ENCODE peak calls at places on chromosomes 7 and 10, in eight cellular contexts. J, H, E, R, N, U, W and S are unnamed samples.

GRCh38 chr7:36299882-36300341 is 89.8 kb upstream of the ANLN start:
- DNase-seq in J (no peak), H (no peak), E (peak; percentile 27), R (no peak), N (no peak), U (no peak), W (no peak), S (no peak)

GRCh38 chr10:99619090-99619800 is 994 bp downstream of the SLC25A28 start:
- DNase-seq in J (no peak), H (no peak), E (peak; percentile 34), R (no peak), N (no peak), U (peak; percentile 30), W (no peak), S (peak; percentile 38)

GRCh38 chr7:132618956-132619305 is 42.7 kb upstream of the PLXNA4 start:
- DNase-seq in J (no peak), H (no peak), E (peak; percentile 28), R (no peak), N (no peak), U (peak; percentile 72), W (peak; percentile 28), S (no peak)

GRCh38 chr10:69721690-69722310 is 79.9 kb upstream of the COL13A1 start:
- DNase-seq in J (no peak), H (no peak), E (no peak), R (peak; percentile 74), N (peak; percentile 27), U (peak; percentile 34), W (no peak), S (peak; percentile 93)

GRCh38 chr7:13987395-13987794 is 2.1 kb downstream of the ETV1 start:
- DNase-seq in J (no peak), H (no peak), E (peak; percentile 65), R (no peak), N (no peak), U (no peak), W (no peak), S (no peak)

GRCh38 chr7:7821517-7821916 is 103.1 kb upstream of the RPA3 start:
- DNase-seq in J (no peak), H (no peak), E (no peak), R (no peak), N (no peak), U (no peak), W (no peak), S (no peak)

GRCh38 chr7:137488038-137488437 is 144.5 kb upstream of the PTN start:
- DNase-seq in J (no peak), H (no peak), E (peak; percentile 19), R (no peak), N (no peak), U (no peak), W (no peak), S (no peak)

GRCh38 chr7:5694221-5694754 is 87.2 kb downstream of the RNF216 start:
- DNase-seq in J (no peak), H (no peak), E (peak; percentile 89), R (no peak), N (no peak), U (peak; percentile 24), W (peak; percentile 83), S (no peak)

GRCh38 chr10:27223964-27224363 is 16.6 kb downstream of the ACBD5 start:
- DNase-seq in J (peak; percentile 54), H (no peak), E (peak; percentile 61), R (no peak), N (peak; percentile 60), U (peak; percentile 25), W (peak; percentile 13), S (peak; percentile 61)